ENCODE peak calls at places on chromosomes 2 and 18, in eight cellular contexts. One of them, this sample, is unnamed.

GRCh38 chr2:24015562-24016375 is 5.9 kb downstream of the MFSD2B start:
- ATAC-seq in lower lobe of right lung: no peak
- ATAC-seq in sciatic nerve: peak; percentile 31
- ATAC-seq in heart left ventricle: no peak
- ATAC-seq in gastroesophageal sphincter: peak; percentile 7
- ATAC-seq in WTC11: peak; percentile 48
- ATAC-seq in omental fat pad: no peak
- ATAC-seq in Panc1: peak; percentile 91
- ATAC-seq in this sample: no peak

GRCh38 chr18:35121531-35121930 is 80.3 kb downstream of the MAPRE2 start:
- ATAC-seq in omental fat pad: no peak
- ATAC-seq in heart left ventricle: no peak
- ATAC-seq in Panc1: no peak
- ATAC-seq in WTC11: no peak
- ATAC-seq in gastroesophageal sphincter: no peak
- ATAC-seq in lower lobe of right lung: no peak
- ATAC-seq in sciatic nerve: no peak
- ATAC-seq in this sample: no peak

GRCh38 chr2:197487385-197487784 is 12.3 kb downstream of the HSPD1 start:
- ATAC-seq in Panc1: no peak
- ATAC-seq in WTC11: no peak
- ATAC-seq in sciatic nerve: no peak
- ATAC-seq in omental fat pad: no peak
- ATAC-seq in gastroesophageal sphincter: no peak
- ATAC-seq in heart left ventricle: peak; percentile 55
- ATAC-seq in lower lobe of right lung: no peak
- ATAC-seq in this sample: no peak

GRCh38 chr2:63189026-63189425 is 138.4 kb downstream of the OTX1 start:
- ATAC-seq in WTC11: peak; percentile 99
- ATAC-seq in Panc1: peak; percentile 88
- ATAC-seq in heart left ventricle: no peak
- ATAC-seq in lower lobe of right lung: no peak
- ATAC-seq in sciatic nerve: no peak
- ATAC-seq in omental fat pad: no peak
- ATAC-seq in gastroesophageal sphincter: no peak
- ATAC-seq in this sample: no peak

GRCh38 chr2:38495880-38496279 is 106.8 kb downstream of the HNRNPLL start:
- ATAC-seq in Panc1: no peak
- ATAC-seq in WTC11: no peak
- ATAC-seq in heart left ventricle: no peak
- ATAC-seq in gastroesophageal sphincter: no peak
- ATAC-seq in sciatic nerve: no peak
- ATAC-seq in omental fat pad: no peak
- ATAC-seq in lower lobe of right lung: no peak
- ATAC-seq in this sample: no peak

GRCh38 chr2:8159966-8160603 is 521.8 kb upstream of the ID2 start:
- ATAC-seq in WTC11: peak; percentile 37
- ATAC-seq in sciatic nerve: no peak
- ATAC-seq in Panc1: no peak
- ATAC-seq in gastroesophageal sphincter: no peak
- ATAC-seq in heart left ventricle: no peak
- ATAC-seq in lower lobe of right lung: no peak
- ATAC-seq in omental fat pad: no peak
- ATAC-seq in this sample: no peak

GRCh38 chr2:95056044-95056443 is 30.5 kb downstream of the MAL start:
- ATAC-seq in heart left ventricle: no peak
- ATAC-seq in sciatic nerve: no peak
- ATAC-seq in lower lobe of right lung: no peak
- ATAC-seq in Panc1: no peak
- ATAC-seq in omental fat pad: no peak
- ATAC-seq in gastroesophageal sphincter: no peak
- ATAC-seq in WTC11: no peak
- ATAC-seq in this sample: peak; percentile 16

GRCh38 chr2:27075219-27075871 is 3.1 kb upstream of the EMILIN1 start:
- ATAC-seq in Panc1: no peak
- ATAC-seq in sciatic nerve: no peak
- ATAC-seq in heart left ventricle: no peak
- ATAC-seq in lower lobe of right lung: no peak
- ATAC-seq in omental fat pad: no peak
- ATAC-seq in WTC11: no peak
- ATAC-seq in gastroesophageal sphincter: no peak
- ATAC-seq in this sample: no peak

GRCh38 chr18:12639990-12640880 is 17.7 kb downstream of the SPIRE1 start:
- ATAC-seq in heart left ventricle: peak; percentile 76
- ATAC-seq in WTC11: no peak
- ATAC-seq in Panc1: peak; percentile 95
- ATAC-seq in lower lobe of right lung: no peak
- ATAC-seq in gastroesophageal sphincter: no peak
- ATAC-seq in sciatic nerve: no peak
- ATAC-seq in omental fat pad: no peak
- ATAC-seq in this sample: peak; percentile 74

GRCh38 chr2:112024896-112025491 is 30.1 kb upstream of the TMEM87B start:
- ATAC-seq in WTC11: no peak
- ATAC-seq in lower lobe of right lung: no peak
- ATAC-seq in sciatic nerve: no peak
- ATAC-seq in heart left ventricle: no peak
- ATAC-seq in omental fat pad: no peak
- ATAC-seq in gastroesophageal sphincter: no peak
- ATAC-seq in Panc1: no peak
- ATAC-seq in this sample: no peak

GRCh38 chr2:120175000-120175581 is 48.1 kb downstream of the TMEM185B start:
- ATAC-seq in lower lobe of right lung: peak; percentile 69
- ATAC-seq in WTC11: peak; percentile 25
- ATAC-seq in sciatic nerve: peak; percentile 53
- ATAC-seq in gastroesophageal sphincter: peak; percentile 49
- ATAC-seq in omental fat pad: peak; percentile 69
- ATAC-seq in Panc1: peak; percentile 67
- ATAC-seq in heart left ventricle: peak; percentile 18
- ATAC-seq in this sample: no peak

GRCh38 chr18:74661008-74661407 is 63.3 kb downstream of the ZNF407 start:
- ATAC-seq in omental fat pad: no peak
- ATAC-seq in lower lobe of right lung: no peak
- ATAC-seq in Panc1: no peak
- ATAC-seq in heart left ventricle: no peak
- ATAC-seq in gastroesophageal sphincter: no peak
- ATAC-seq in sciatic nerve: no peak
- ATAC-seq in WTC11: no peak
- ATAC-seq in this sample: no peak

GRCh38 chr18:53644799-53645471 is 579.5 kb downstream of the MBD2 start:
- ATAC-seq in Panc1: no peak
- ATAC-seq in lower lobe of right lung: no peak
- ATAC-seq in gastroesophageal sphincter: no peak
- ATAC-seq in heart left ventricle: no peak
- ATAC-seq in omental fat pad: no peak
- ATAC-seq in sciatic nerve: peak; percentile 36
- ATAC-seq in WTC11: no peak
- ATAC-seq in this sample: no peak

This sample was measured in activated T-helper 17 cell treated with anti-CD3 and anti-CD28 coated beads, Interleukin-2, amount 50 U/mL, for 72 hours.